ENCODE peak calls at places on chromosomes 6 and 20, in ten cellular contexts. One of them, this sample, is unnamed.

GRCh38 chr20:31974975-31975481 is 7.1 kb downstream of the XKR7 start:
- DNase-seq in A549: no peak
- DNase-seq in IMR-90: no peak
- DNase-seq in endodermal cell: peak
- DNase-seq in suprapubic skin: no peak
- DNase-seq in stomach: no peak
- DNase-seq in uterus: no peak
- DNase-seq in left lung: no peak
- DNase-seq in MM.1S: no peak
- DNase-seq in transverse colon: no peak
- DNase-seq in this sample: no peak

GRCh38 chr20:36465109-36466080 is 75.9 kb upstream of the MYL9 start:
- DNase-seq in A549: peak
- DNase-seq in IMR-90: peak
- DNase-seq in endodermal cell: peak
- DNase-seq in suprapubic skin: peak
- DNase-seq in stomach: peak
- DNase-seq in uterus: peak
- DNase-seq in left lung: no peak
- DNase-seq in MM.1S: peak
- DNase-seq in transverse colon: peak
- DNase-seq in this sample: peak

GRCh38 chr6:101666256-101666655 is 272.7 kb downstream of the GRIK2 start:
- DNase-seq in A549: no peak
- DNase-seq in IMR-90: peak
- DNase-seq in endodermal cell: no peak
- DNase-seq in suprapubic skin: no peak
- DNase-seq in stomach: peak
- DNase-seq in uterus: no peak
- DNase-seq in left lung: no peak
- DNase-seq in MM.1S: no peak
- DNase-seq in transverse colon: no peak
- DNase-seq in this sample: no peak

GRCh38 chr6:144190051-144190450 is 39.7 kb downstream of the STX11 start:
- DNase-seq in A549: no peak
- DNase-seq in IMR-90: no peak
- DNase-seq in endodermal cell: no peak
- DNase-seq in suprapubic skin: no peak
- DNase-seq in stomach: no peak
- DNase-seq in uterus: no peak
- DNase-seq in left lung: no peak
- DNase-seq in MM.1S: no peak
- DNase-seq in transverse colon: no peak
- DNase-seq in this sample: no peak

GRCh38 chr6:112296122-112296521 is 41.8 kb upstream of the LAMA4 start:
- DNase-seq in A549: peak
- DNase-seq in IMR-90: peak
- DNase-seq in endodermal cell: peak
- DNase-seq in suprapubic skin: no peak
- DNase-seq in stomach: no peak
- DNase-seq in uterus: no peak
- DNase-seq in left lung: no peak
- DNase-seq in MM.1S: no peak
- DNase-seq in transverse colon: no peak
- DNase-seq in this sample: no peak

GRCh38 chr20:47358052-47358671 is 1.7 kb upstream of the ZMYND8 start:
- DNase-seq in A549: no peak
- DNase-seq in IMR-90: no peak
- DNase-seq in endodermal cell: no peak
- DNase-seq in suprapubic skin: no peak
- DNase-seq in stomach: no peak
- DNase-seq in uterus: no peak
- DNase-seq in left lung: no peak
- DNase-seq in MM.1S: no peak
- DNase-seq in transverse colon: no peak
- DNase-seq in this sample: no peak

GRCh38 chr6:47414517-47415167 is 62.9 kb upstream of the CD2AP start:
- DNase-seq in A549: no peak
- DNase-seq in IMR-90: peak
- DNase-seq in endodermal cell: no peak
- DNase-seq in suprapubic skin: no peak
- DNase-seq in stomach: no peak
- DNase-seq in uterus: no peak
- DNase-seq in left lung: no peak
- DNase-seq in MM.1S: peak
- DNase-seq in transverse colon: no peak
- DNase-seq in this sample: no peak

GRCh38 chr6:156167289-156168076 is 609.7 kb upstream of the ARID1B start:
- DNase-seq in A549: no peak
- DNase-seq in IMR-90: peak
- DNase-seq in endodermal cell: no peak
- DNase-seq in suprapubic skin: no peak
- DNase-seq in stomach: no peak
- DNase-seq in uterus: peak
- DNase-seq in left lung: peak
- DNase-seq in MM.1S: no peak
- DNase-seq in transverse colon: peak
- DNase-seq in this sample: no peak

GRCh38 chr6:81909981-81910910 is 157.8 kb upstream of the TENT5A start:
- DNase-seq in A549: no peak
- DNase-seq in IMR-90: peak
- DNase-seq in endodermal cell: no peak
- DNase-seq in suprapubic skin: no peak
- DNase-seq in stomach: no peak
- DNase-seq in uterus: no peak
- DNase-seq in left lung: no peak
- DNase-seq in MM.1S: no peak
- DNase-seq in transverse colon: no peak
- DNase-seq in this sample: no peak

GRCh38 chr20:3727333-3728035 is 5.0 kb upstream of the HSPA12B start:
- DNase-seq in A549: no peak
- DNase-seq in IMR-90: peak
- DNase-seq in endodermal cell: peak
- DNase-seq in suprapubic skin: no peak
- DNase-seq in stomach: no peak
- DNase-seq in uterus: peak
- DNase-seq in left lung: no peak
- DNase-seq in MM.1S: no peak
- DNase-seq in transverse colon: no peak
- DNase-seq in this sample: no peak

GRCh38 chr20:55415567-55416142 is 589.7 kb downstream of the CBLN4 start:
- DNase-seq in A549: no peak
- DNase-seq in IMR-90: no peak
- DNase-seq in endodermal cell: no peak
- DNase-seq in suprapubic skin: no peak
- DNase-seq in stomach: no peak
- DNase-seq in uterus: no peak
- DNase-seq in left lung: no peak
- DNase-seq in MM.1S: peak
- DNase-seq in transverse colon: no peak
- DNase-seq in this sample: no peak

GRCh38 chr20:25447671-25448070 is 40.2 kb downstream of the GINS1 start:
- DNase-seq in A549: no peak
- DNase-seq in IMR-90: no peak
- DNase-seq in endodermal cell: no peak
- DNase-seq in suprapubic skin: no peak
- DNase-seq in stomach: no peak
- DNase-seq in uterus: no peak
- DNase-seq in left lung: no peak
- DNase-seq in MM.1S: no peak
- DNase-seq in transverse colon: no peak
- DNase-seq in this sample: no peak

GRCh38 chr6:90406142-90406794 is 109.6 kb upstream of the BACH2 start:
- DNase-seq in A549: peak
- DNase-seq in IMR-90: peak
- DNase-seq in endodermal cell: no peak
- DNase-seq in suprapubic skin: no peak
- DNase-seq in stomach: no peak
- DNase-seq in uterus: no peak
- DNase-seq in left lung: no peak
- DNase-seq in MM.1S: no peak
- DNase-seq in transverse colon: no peak
- DNase-seq in this sample: no peak

GRCh38 chr6:139852484-139853140 is 478.2 kb upstream of the CITED2 start:
- DNase-seq in A549: no peak
- DNase-seq in IMR-90: peak
- DNase-seq in endodermal cell: no peak
- DNase-seq in suprapubic skin: no peak
- DNase-seq in stomach: no peak
- DNase-seq in uterus: no peak
- DNase-seq in left lung: no peak
- DNase-seq in MM.1S: no peak
- DNase-seq in transverse colon: peak
- DNase-seq in this sample: no peak

GRCh38 chr6:54980511-54981275 is 134.1 kb downstream of the FAM83B start:
- DNase-seq in A549: no peak
- DNase-seq in IMR-90: peak
- DNase-seq in endodermal cell: no peak
- DNase-seq in suprapubic skin: no peak
- DNase-seq in stomach: no peak
- DNase-seq in uterus: no peak
- DNase-seq in left lung: no peak
- DNase-seq in MM.1S: no peak
- DNase-seq in transverse colon: no peak
- DNase-seq in this sample: no peak

GRCh38 chr6:54981276-54981609 is 134.7 kb downstream of the FAM83B start:
- DNase-seq in A549: no peak
- DNase-seq in IMR-90: no peak
- DNase-seq in endodermal cell: no peak
- DNase-seq in suprapubic skin: no peak
- DNase-seq in stomach: no peak
- DNase-seq in uterus: no peak
- DNase-seq in left lung: no peak
- DNase-seq in MM.1S: no peak
- DNase-seq in transverse colon: no peak
- DNase-seq in this sample: no peak

DNA sequence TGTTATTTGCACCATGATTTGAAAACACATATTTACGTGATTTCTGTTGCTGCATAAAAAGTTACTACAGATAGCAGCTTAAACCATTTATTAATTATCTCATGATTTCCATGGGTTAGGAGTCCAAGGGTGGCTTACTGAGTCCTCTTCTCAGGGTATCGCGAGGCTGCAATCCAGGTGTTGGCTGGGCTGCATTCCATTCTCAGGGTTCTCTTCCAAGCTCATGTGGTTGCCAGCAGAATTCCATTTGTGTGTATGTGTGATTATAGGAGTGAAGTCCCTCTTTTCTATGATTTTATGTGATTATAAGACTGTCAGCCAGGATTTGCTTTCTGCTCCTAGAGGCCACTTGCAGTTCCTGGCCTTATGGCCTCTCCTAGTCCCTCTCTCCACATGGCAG is 135.1 kb downstream of the FAM83B start:
- DNase-seq in A549: no peak
- DNase-seq in IMR-90: peak
- DNase-seq in endodermal cell: no peak
- DNase-seq in suprapubic skin: no peak
- DNase-seq in stomach: no peak
- DNase-seq in uterus: no peak
- DNase-seq in left lung: no peak
- DNase-seq in MM.1S: no peak
- DNase-seq in transverse colon: no peak
- DNase-seq in this sample: no peak
- TF ChIP-seq CTCF in A549: no peak
- TF ChIP-seq CTCF in IMR-90: no peak
- TF ChIP-seq CTCF in endodermal cell: no peak
- TF ChIP-seq CTCF in suprapubic skin: no peak
- TF ChIP-seq CTCF in stomach: no peak
- TF ChIP-seq CTCF in uterus: no peak
- TF ChIP-seq CTCF in left lung: no peak
- TF ChIP-seq CTCF in MM.1S: no peak
- TF ChIP-seq CTCF in transverse colon: no peak
- TF ChIP-seq CTCF in this sample: no peak

GRCh38 chr6:41184761-41185160 is 16.2 kb downstream of the TREML2 start:
- DNase-seq in A549: no peak
- DNase-seq in IMR-90: no peak
- DNase-seq in endodermal cell: no peak
- DNase-seq in suprapubic skin: peak
- DNase-seq in stomach: no peak
- DNase-seq in uterus: no peak
- DNase-seq in left lung: no peak
- DNase-seq in MM.1S: no peak
- DNase-seq in transverse colon: no peak
- DNase-seq in this sample: no peak
- H3K27ac ChIP-seq in A549: no peak
- H3K27ac ChIP-seq in IMR-90: no peak
- H3K27ac ChIP-seq in endodermal cell: no peak
- H3K27ac ChIP-seq in suprapubic skin: no peak
- H3K27ac ChIP-seq in stomach: no peak
- H3K27ac ChIP-seq in uterus: no peak
- H3K27ac ChIP-seq in left lung: no peak
- H3K27ac ChIP-seq in MM.1S: no peak
- H3K27ac ChIP-seq in transverse colon: no peak
- H3K27ac ChIP-seq in this sample: no peak

GRCh38 chr6:136751478-136751956 is 40.8 kb downstream of the MAP3K5 start:
- DNase-seq in A549: no peak
- DNase-seq in IMR-90: peak
- DNase-seq in endodermal cell: peak
- DNase-seq in suprapubic skin: no peak
- DNase-seq in stomach: no peak
- DNase-seq in uterus: no peak
- DNase-seq in left lung: no peak
- DNase-seq in MM.1S: peak
- DNase-seq in transverse colon: peak
- DNase-seq in this sample: no peak
- H3K4me3 ChIP-seq in A549: no peak
- H3K4me3 ChIP-seq in IMR-90: no peak
- H3K4me3 ChIP-seq in endodermal cell: no peak
- H3K4me3 ChIP-seq in suprapubic skin: no peak
- H3K4me3 ChIP-seq in stomach: no peak
- H3K4me3 ChIP-seq in uterus: no peak
- H3K4me3 ChIP-seq in left lung: no peak
- H3K4me3 ChIP-seq in MM.1S: peak
- H3K4me3 ChIP-seq in transverse colon: peak
- H3K4me3 ChIP-seq in this sample: peak

DNA sequence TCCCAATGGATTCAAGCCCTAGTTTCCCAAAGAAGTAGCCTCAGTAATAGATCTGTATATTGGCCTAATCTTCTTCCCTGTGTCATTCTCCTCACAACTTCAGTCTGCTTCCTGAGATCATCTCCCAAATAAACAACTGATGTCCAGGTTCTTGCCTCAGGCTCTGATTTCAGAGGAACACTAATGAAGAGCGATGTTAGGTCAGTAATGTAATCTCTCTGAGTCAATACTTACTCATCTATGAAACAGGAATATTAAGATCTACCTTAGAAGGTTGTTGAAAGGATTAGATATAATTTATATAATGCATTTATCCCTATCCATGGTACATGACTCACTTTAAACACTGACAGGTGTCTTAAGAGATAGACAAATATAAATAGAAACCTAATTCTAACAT is 246.0 kb upstream of the FLRT3 start:
- DNase-seq in A549: peak
- DNase-seq in IMR-90: peak
- DNase-seq in endodermal cell: no peak
- DNase-seq in suprapubic skin: no peak
- DNase-seq in stomach: no peak
- DNase-seq in uterus: no peak
- DNase-seq in left lung: no peak
- DNase-seq in MM.1S: no peak
- DNase-seq in transverse colon: no peak
- DNase-seq in this sample: no peak
- TF ChIP-seq CTCF in A549: no peak
- TF ChIP-seq CTCF in IMR-90: no peak
- TF ChIP-seq CTCF in endodermal cell: no peak
- TF ChIP-seq CTCF in suprapubic skin: no peak
- TF ChIP-seq CTCF in stomach: no peak
- TF ChIP-seq CTCF in uterus: no peak
- TF ChIP-seq CTCF in left lung: no peak
- TF ChIP-seq CTCF in MM.1S: no peak
- TF ChIP-seq CTCF in transverse colon: no peak
- TF ChIP-seq CTCF in this sample: no peak

GRCh38 chr20:13183005-13183404 is 38.1 kb upstream of the ISM1 start:
- DNase-seq in A549: no peak
- DNase-seq in IMR-90: no peak
- DNase-seq in endodermal cell: no peak
- DNase-seq in suprapubic skin: no peak
- DNase-seq in stomach: no peak
- DNase-seq in uterus: no peak
- DNase-seq in left lung: no peak
- DNase-seq in MM.1S: no peak
- DNase-seq in transverse colon: no peak
- DNase-seq in this sample: no peak
- H3K27ac ChIP-seq in A549: no peak
- H3K27ac ChIP-seq in IMR-90: no peak
- H3K27ac ChIP-seq in endodermal cell: no peak
- H3K27ac ChIP-seq in suprapubic skin: no peak
- H3K27ac ChIP-seq in stomach: no peak
- H3K27ac ChIP-seq in uterus: no peak
- H3K27ac ChIP-seq in left lung: no peak
- H3K27ac ChIP-seq in MM.1S: no peak
- H3K27ac ChIP-seq in transverse colon: no peak
- H3K27ac ChIP-seq in this sample: no peak

This sample was measured in coronary artery.